ENCODE peak calls at places on chromosomes 12 and 14, in ten cellular contexts. One of them, this sample, is unnamed.

GRCh38 chr14:96257056-96257455 is 1.0 kb downstream of the BDKRB1 start:
- DNase-seq in HepG2: no peak
- DNase-seq in lower leg skin: no peak
- DNase-seq in progenitor cell of endocrine pancreas: no peak
- DNase-seq in ascending aorta: no peak
- DNase-seq in thoracic aorta: no peak
- DNase-seq in tibial artery: peak; percentile 27
- DNase-seq in spleen: no peak
- DNase-seq in PC-9: no peak
- DNase-seq in B cell: no peak
- DNase-seq in this sample: no peak

GRCh38 chr14:21852061-21852664 is 178.5 kb upstream of the OR4E1 start:
- DNase-seq in thoracic aorta: no peak
- DNase-seq in HepG2: peak; percentile 47
- DNase-seq in ascending aorta: no peak
- DNase-seq in PC-9: peak; percentile 26
- DNase-seq in B cell: peak; percentile 52
- DNase-seq in tibial artery: no peak
- DNase-seq in spleen: peak; percentile 81
- DNase-seq in progenitor cell of endocrine pancreas: peak; percentile 37
- DNase-seq in lower leg skin: no peak
- DNase-seq in this sample: peak; percentile 12

GRCh38 chr12:92421042-92421441 is 275.4 kb upstream of the BTG1 start:
- DNase-seq in spleen: no peak
- DNase-seq in ascending aorta: no peak
- DNase-seq in HepG2: no peak
- DNase-seq in thoracic aorta: no peak
- DNase-seq in tibial artery: no peak
- DNase-seq in lower leg skin: no peak
- DNase-seq in B cell: no peak
- DNase-seq in progenitor cell of endocrine pancreas: no peak
- DNase-seq in PC-9: no peak
- DNase-seq in this sample: no peak

GRCh38 chr14:31419179-31420012 is 954 bp downstream of the HEATR5A start:
- DNase-seq in spleen: no peak
- DNase-seq in lower leg skin: no peak
- DNase-seq in tibial artery: no peak
- DNase-seq in progenitor cell of endocrine pancreas: no peak
- DNase-seq in B cell: no peak
- DNase-seq in HepG2: no peak
- DNase-seq in PC-9: no peak
- DNase-seq in thoracic aorta: no peak
- DNase-seq in ascending aorta: no peak
- DNase-seq in this sample: no peak

GRCh38 chr12:84793558-84794367 is 118.8 kb downstream of the SLC6A15 start:
- DNase-seq in B cell: no peak
- DNase-seq in HepG2: no peak
- DNase-seq in PC-9: no peak
- DNase-seq in ascending aorta: no peak
- DNase-seq in tibial artery: no peak
- DNase-seq in lower leg skin: peak; percentile 81
- DNase-seq in thoracic aorta: no peak
- DNase-seq in progenitor cell of endocrine pancreas: no peak
- DNase-seq in spleen: no peak
- DNase-seq in this sample: no peak

GRCh38 chr12:56004211-56004610 is 7.1 kb downstream of the SUOX start:
- DNase-seq in PC-9: no peak
- DNase-seq in lower leg skin: no peak
- DNase-seq in tibial artery: no peak
- DNase-seq in progenitor cell of endocrine pancreas: no peak
- DNase-seq in HepG2: no peak
- DNase-seq in spleen: no peak
- DNase-seq in ascending aorta: no peak
- DNase-seq in B cell: no peak
- DNase-seq in thoracic aorta: no peak
- DNase-seq in this sample: no peak

GRCh38 chr14:61841145-61841544 is 78.9 kb downstream of the SNAPC1 start:
- DNase-seq in HepG2: no peak
- DNase-seq in B cell: no peak
- DNase-seq in progenitor cell of endocrine pancreas: no peak
- DNase-seq in thoracic aorta: no peak
- DNase-seq in PC-9: no peak
- DNase-seq in tibial artery: no peak
- DNase-seq in lower leg skin: no peak
- DNase-seq in spleen: no peak
- DNase-seq in ascending aorta: no peak
- DNase-seq in this sample: no peak

GRCh38 chr14:87966816-87967215 is 26.2 kb downstream of the GALC start:
- DNase-seq in lower leg skin: no peak
- DNase-seq in spleen: no peak
- DNase-seq in tibial artery: no peak
- DNase-seq in PC-9: no peak
- DNase-seq in thoracic aorta: no peak
- DNase-seq in HepG2: no peak
- DNase-seq in progenitor cell of endocrine pancreas: no peak
- DNase-seq in ascending aorta: no peak
- DNase-seq in B cell: no peak
- DNase-seq in this sample: no peak

GRCh38 chr12:75960086-75960910 is 71.3 kb downstream of the PHLDA1 start:
- DNase-seq in PC-9: peak; percentile 63
- DNase-seq in ascending aorta: no peak
- DNase-seq in progenitor cell of endocrine pancreas: peak; percentile 51
- DNase-seq in lower leg skin: no peak
- DNase-seq in HepG2: peak; percentile 81
- DNase-seq in thoracic aorta: no peak
- DNase-seq in spleen: no peak
- DNase-seq in B cell: no peak
- DNase-seq in tibial artery: no peak
- DNase-seq in this sample: no peak

GRCh38 chr12:31019561-31020308 is 53.9 kb upstream of the DDX11 start:
- DNase-seq in progenitor cell of endocrine pancreas: no peak
- DNase-seq in B cell: no peak
- DNase-seq in PC-9: no peak
- DNase-seq in lower leg skin: peak; percentile 53
- DNase-seq in HepG2: no peak
- DNase-seq in thoracic aorta: no peak
- DNase-seq in tibial artery: no peak
- DNase-seq in spleen: peak; percentile 59
- DNase-seq in ascending aorta: peak; percentile 53
- DNase-seq in this sample: no peak

GRCh38 chr14:45651906-45652305 is 398.9 kb upstream of the MIS18BP1 start:
- DNase-seq in lower leg skin: no peak
- DNase-seq in thoracic aorta: no peak
- DNase-seq in spleen: no peak
- DNase-seq in tibial artery: no peak
- DNase-seq in progenitor cell of endocrine pancreas: no peak
- DNase-seq in B cell: no peak
- DNase-seq in ascending aorta: no peak
- DNase-seq in PC-9: no peak
- DNase-seq in HepG2: no peak
- DNase-seq in this sample: no peak

GRCh38 chr12:480831-481230 is 21.1 kb downstream of the B4GALNT3 start:
- DNase-seq in PC-9: no peak
- DNase-seq in ascending aorta: peak; percentile 95
- DNase-seq in lower leg skin: peak; percentile 72
- DNase-seq in thoracic aorta: peak; percentile 74
- DNase-seq in progenitor cell of endocrine pancreas: no peak
- DNase-seq in HepG2: no peak
- DNase-seq in B cell: no peak
- DNase-seq in tibial artery: peak; percentile 94
- DNase-seq in spleen: no peak
- DNase-seq in this sample: no peak

GRCh38 chr12:88996389-88996788 is 355.9 kb downstream of the DUSP6 start:
- DNase-seq in B cell: no peak
- DNase-seq in tibial artery: no peak
- DNase-seq in spleen: no peak
- DNase-seq in thoracic aorta: no peak
- DNase-seq in ascending aorta: no peak
- DNase-seq in PC-9: no peak
- DNase-seq in HepG2: no peak
- DNase-seq in progenitor cell of endocrine pancreas: no peak
- DNase-seq in lower leg skin: no peak
- DNase-seq in this sample: no peak

GRCh38 chr14:59356298-59356697 is 108.9 kb downstream of the GPR135 start:
- DNase-seq in thoracic aorta: no peak
- DNase-seq in spleen: no peak
- DNase-seq in PC-9: no peak
- DNase-seq in progenitor cell of endocrine pancreas: no peak
- DNase-seq in tibial artery: no peak
- DNase-seq in B cell: no peak
- DNase-seq in ascending aorta: no peak
- DNase-seq in HepG2: no peak
- DNase-seq in lower leg skin: no peak
- DNase-seq in this sample: peak; percentile 14

GRCh38 chr14:93116676-93117200 is 1.0 kb upstream of the ITPK1 start:
- DNase-seq in PC-9: no peak
- DNase-seq in ascending aorta: no peak
- DNase-seq in spleen: peak; percentile 68
- DNase-seq in B cell: no peak
- DNase-seq in lower leg skin: no peak
- DNase-seq in tibial artery: no peak
- DNase-seq in progenitor cell of endocrine pancreas: no peak
- DNase-seq in HepG2: no peak
- DNase-seq in thoracic aorta: no peak
- DNase-seq in this sample: no peak

GRCh38 chr14:93114068-93114710 is 1.5 kb downstream of the ITPK1 start:
- DNase-seq in B cell: peak; percentile 42
- DNase-seq in HepG2: no peak
- DNase-seq in ascending aorta: no peak
- DNase-seq in tibial artery: no peak
- DNase-seq in progenitor cell of endocrine pancreas: no peak
- DNase-seq in lower leg skin: no peak
- DNase-seq in thoracic aorta: no peak
- DNase-seq in PC-9: no peak
- DNase-seq in spleen: peak; percentile 82
- DNase-seq in this sample: peak; percentile 34

GRCh38 chr14:93114713-93115068 is 1.0 kb downstream of the ITPK1 start:
- DNase-seq in HepG2: no peak
- DNase-seq in ascending aorta: no peak
- DNase-seq in spleen: peak; percentile 92
- DNase-seq in tibial artery: peak; percentile 77
- DNase-seq in B cell: no peak
- DNase-seq in lower leg skin: no peak
- DNase-seq in PC-9: no peak
- DNase-seq in progenitor cell of endocrine pancreas: peak; percentile 22
- DNase-seq in thoracic aorta: no peak
- DNase-seq in this sample: peak; percentile 29

GRCh38 chr14:93115920-93116675 is at the start of gene ITPK1:
- DNase-seq in spleen: peak; percentile 94
- DNase-seq in PC-9: no peak
- DNase-seq in HepG2: peak; percentile 24
- DNase-seq in progenitor cell of endocrine pancreas: peak; percentile 51
- DNase-seq in ascending aorta: peak; percentile 71
- DNase-seq in B cell: peak; percentile 57
- DNase-seq in lower leg skin: peak; percentile 88
- DNase-seq in tibial artery: peak; percentile 78
- DNase-seq in thoracic aorta: no peak
- DNase-seq in this sample: peak; percentile 90

GRCh38 chr14:93115069-93115919 is 431 bp downstream of the ITPK1 start:
- DNase-seq in lower leg skin: peak; percentile 95
- DNase-seq in HepG2: peak; percentile 63
- DNase-seq in progenitor cell of endocrine pancreas: peak; percentile 69
- DNase-seq in spleen: peak; percentile 99
- DNase-seq in thoracic aorta: peak; percentile 34
- DNase-seq in ascending aorta: peak; percentile 92
- DNase-seq in PC-9: peak; percentile 90
- DNase-seq in tibial artery: peak; percentile 94
- DNase-seq in B cell: peak; percentile 83
- DNase-seq in this sample: peak; percentile 93
- TF ChIP-seq CTCF in lower leg skin: no peak
- TF ChIP-seq CTCF in HepG2: peak; percentile 26
- TF ChIP-seq CTCF in progenitor cell of endocrine pancreas: no peak
- TF ChIP-seq CTCF in spleen: peak; percentile 39
- TF ChIP-seq CTCF in thoracic aorta: no peak
- TF ChIP-seq CTCF in ascending aorta: no peak
- TF ChIP-seq CTCF in PC-9: no peak
- TF ChIP-seq CTCF in tibial artery: no peak
- TF ChIP-seq CTCF in B cell: peak; percentile 12
- TF ChIP-seq CTCF in this sample: no peak

GRCh38 chr12:21659383-21659782 is 1.7 kb upstream of the LDHB start:
- DNase-seq in ascending aorta: no peak
- DNase-seq in progenitor cell of endocrine pancreas: no peak
- DNase-seq in lower leg skin: no peak
- DNase-seq in tibial artery: no peak
- DNase-seq in HepG2: no peak
- DNase-seq in spleen: no peak
- DNase-seq in thoracic aorta: no peak
- DNase-seq in B cell: no peak
- DNase-seq in PC-9: no peak
- DNase-seq in this sample: no peak
- TF ChIP-seq CTCF in ascending aorta: no peak
- TF ChIP-seq CTCF in progenitor cell of endocrine pancreas: peak; percentile 51
- TF ChIP-seq CTCF in lower leg skin: no peak
- TF ChIP-seq CTCF in tibial artery: no peak
- TF ChIP-seq CTCF in HepG2: no peak
- TF ChIP-seq CTCF in spleen: no peak
- TF ChIP-seq CTCF in thoracic aorta: no peak
- TF ChIP-seq CTCF in B cell: no peak
- TF ChIP-seq CTCF in PC-9: no peak
- TF ChIP-seq CTCF in this sample: no peak

DNA sequence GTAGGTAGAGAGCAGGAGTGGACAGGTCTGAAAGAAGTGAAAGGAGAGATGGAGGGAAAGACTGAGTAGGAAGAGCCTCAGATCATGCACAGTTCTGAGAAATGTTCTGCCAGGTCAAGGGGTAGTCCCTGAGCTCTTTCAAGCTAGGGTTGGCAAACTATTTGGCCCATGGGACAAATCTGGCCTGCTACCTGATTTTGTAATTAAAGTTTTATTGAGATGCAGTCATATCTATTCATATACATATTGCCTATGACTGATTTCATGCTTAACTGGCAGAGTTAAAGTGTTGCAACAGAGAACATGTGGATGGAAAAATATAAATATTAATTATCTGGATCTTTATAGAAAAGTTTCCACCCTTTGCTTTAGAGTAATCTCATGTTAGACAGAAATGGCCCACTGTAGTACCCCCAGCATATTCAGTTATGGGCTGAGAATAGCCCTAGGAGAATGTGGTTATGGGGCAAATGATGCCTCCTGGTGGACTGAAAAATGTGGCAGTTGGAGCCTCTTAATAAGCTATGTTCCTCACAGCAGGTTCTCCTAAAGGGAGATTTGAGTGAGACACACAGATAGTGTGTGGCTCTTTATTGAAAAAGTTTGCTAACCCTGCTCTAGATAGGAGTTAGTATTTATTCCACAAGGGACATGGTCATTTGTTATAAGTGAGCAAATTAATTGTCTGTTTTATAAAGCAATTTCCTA is 476.9 kb downstream of the LRIG3 start:
- DNase-seq in thoracic aorta: no peak
- DNase-seq in tibial artery: no peak
- DNase-seq in lower leg skin: no peak
- DNase-seq in PC-9: peak; percentile 4
- DNase-seq in ascending aorta: no peak
- DNase-seq in progenitor cell of endocrine pancreas: no peak
- DNase-seq in spleen: no peak
- DNase-seq in HepG2: peak; percentile 28
- DNase-seq in B cell: no peak
- DNase-seq in this sample: peak; percentile 9
- TF ChIP-seq CTCF in thoracic aorta: peak; percentile 25
- TF ChIP-seq CTCF in tibial artery: peak; percentile 29
- TF ChIP-seq CTCF in lower leg skin: no peak
- TF ChIP-seq CTCF in PC-9: peak; percentile 53
- TF ChIP-seq CTCF in ascending aorta: peak; percentile 40
- TF ChIP-seq CTCF in progenitor cell of endocrine pancreas: peak; percentile 36
- TF ChIP-seq CTCF in spleen: peak; percentile 42
- TF ChIP-seq CTCF in HepG2: peak; percentile 52
- TF ChIP-seq CTCF in B cell: no peak
- TF ChIP-seq CTCF in this sample: peak; percentile 54

GRCh38 chr12:9606736-9607372 is 862 bp downstream of the KLRB1 start:
- DNase-seq in tibial artery: no peak
- DNase-seq in thoracic aorta: no peak
- DNase-seq in B cell: no peak
- DNase-seq in ascending aorta: no peak
- DNase-seq in PC-9: no peak
- DNase-seq in progenitor cell of endocrine pancreas: no peak
- DNase-seq in lower leg skin: no peak
- DNase-seq in spleen: no peak
- DNase-seq in HepG2: no peak
- DNase-seq in this sample: no peak
- TF ChIP-seq CTCF in tibial artery: no peak
- TF ChIP-seq CTCF in thoracic aorta: no peak
- TF ChIP-seq CTCF in B cell: no peak
- TF ChIP-seq CTCF in ascending aorta: no peak
- TF ChIP-seq CTCF in PC-9: no peak
- TF ChIP-seq CTCF in progenitor cell of endocrine pancreas: no peak
- TF ChIP-seq CTCF in lower leg skin: no peak
- TF ChIP-seq CTCF in spleen: no peak
- TF ChIP-seq CTCF in HepG2: no peak
- TF ChIP-seq CTCF in this sample: no peak

This sample was measured in GM13977.